ENCODE peak calls at places on chromosomes 13 and 19, in eight cellular contexts. C, G, O, Y, U, X, W and V are unnamed samples.
A peak's percentile ranks its signal among the peaks of the same experiment; 100 is the strongest.

GRCh38 chr19:11814707-11815050 is 606 bp downstream of the ZNF440 start:
- DNase-seq in O (no peak), Y (no peak), X (no peak), U (no peak), G (no peak), W (no peak), C (no peak), V (peak; percentile 24)

GRCh38 chr19:40614595-40615411 is 13.6 kb downstream of the LTBP4 start:
- DNase-seq in U (peak; percentile 35), O (no peak), Y (peak; percentile 87), C (peak; percentile 82), W (peak; percentile 95), X (no peak), G (peak; percentile 93), V (peak; percentile 93)

GRCh38 chr19:41095703-41096102 is 7.5 kb downstream of the CYP2A13 start:
- DNase-seq in G (no peak), X (no peak), U (no peak), C (no peak), W (no peak), O (no peak), Y (peak; percentile 78), V (no peak)

GRCh38 chr19:51530616-51531015 is 854 bp downstream of the SIGLEC6 start:
- DNase-seq in G (no peak), U (no peak), O (no peak), W (no peak), Y (no peak), X (no peak), C (no peak), V (no peak)

GRCh38 chr13:47908200-47908902 is 92.7 kb downstream of the SUCLA2 start:
- DNase-seq in W (no peak), C (no peak), X (no peak), U (no peak), Y (no peak), G (no peak), O (no peak), V (no peak)

GRCh38 chr13:51397262-51397933 is 55.4 kb downstream of the INTS6 start:
- DNase-seq in G (no peak), C (no peak), Y (no peak), U (no peak), X (no peak), W (peak; percentile 84), O (no peak), V (peak; percentile 10)

GRCh38 chr13:44276061-44276460 is 97.6 kb upstream of the SERP2 start:
- DNase-seq in G (no peak), O (no peak), C (no peak), U (no peak), Y (no peak), W (no peak), X (no peak), V (no peak)

GRCh38 chr13:93284056-93284455 is 57.4 kb downstream of the GPC6 start:
- DNase-seq in W (no peak), O (no peak), U (no peak), C (no peak), G (no peak), X (no peak), Y (no peak), V (no peak)

GRCh38 chr19:42450314-42450934 is 7.7 kb upstream of the CXCL17 start:
- DNase-seq in G (peak; percentile 89), C (peak; percentile 95), X (no peak), U (peak; percentile 84), Y (peak; percentile 89), O (peak; percentile 38), W (peak; percentile 89), V (peak; percentile 92)

GRCh38 chr13:77061362-77061761 is 34.4 kb upstream of the FBXL3 start:
- DNase-seq in C (no peak), X (no peak), G (no peak), W (no peak), U (no peak), O (no peak), Y (no peak), V (no peak)

GRCh38 chr19:3346677-3347353 is 19.6 kb upstream of the NFIC start:
- DNase-seq in O (no peak), C (peak; percentile 83), G (no peak), X (peak; percentile 86), Y (no peak), U (no peak), W (peak; percentile 96), V (peak; percentile 69)
- TF ChIP-seq EP300 in O (no peak), C (peak; percentile 51), G (no peak), X (no peak), Y (no peak), U (no peak), W (no peak), V (no peak)

DNA sequence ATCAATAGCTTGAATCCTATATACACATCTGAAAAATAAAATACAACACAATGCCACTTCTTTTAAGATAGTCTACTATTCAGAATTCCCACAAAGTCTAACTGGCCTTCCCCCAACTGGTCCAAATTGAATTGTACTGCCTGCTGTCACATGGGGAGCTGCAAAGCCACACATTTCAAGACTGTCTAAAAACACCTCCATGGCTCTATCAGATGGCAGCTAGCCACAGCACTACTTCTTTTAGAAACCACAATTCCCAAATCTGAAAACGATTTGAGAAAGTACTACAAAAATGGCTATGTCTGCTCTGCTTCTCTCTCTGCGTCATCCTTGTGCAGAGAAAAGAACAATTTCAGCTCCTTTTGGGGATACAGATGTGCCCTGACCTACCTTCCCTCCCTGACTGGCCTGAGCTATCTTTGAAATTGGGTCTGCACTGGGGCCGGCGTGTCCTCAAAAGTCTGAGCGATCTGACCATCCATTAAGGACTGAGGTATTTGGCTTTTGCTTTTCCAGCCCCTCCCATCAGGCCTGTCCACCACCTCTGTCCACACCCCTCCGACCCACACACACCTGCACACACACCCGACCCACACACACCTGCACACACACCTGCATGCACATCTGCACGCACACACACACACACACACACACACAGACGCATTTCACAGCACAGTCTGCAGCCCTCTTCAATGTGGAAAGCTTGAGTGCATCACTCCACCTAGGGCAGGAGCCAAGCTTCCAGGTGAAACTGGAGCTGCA is 68.6 kb upstream of the IPO5 start:
- DNase-seq in W (no peak), G (no peak), X (peak; percentile 21), Y (no peak), O (no peak), U (no peak), C (no peak), V (no peak)
- TF ChIP-seq POLR2A in W (no peak), G (no peak), X (no peak), Y (no peak), O (no peak), U (no peak), C (no peak), V (no peak)

GRCh38 chr19:18590273-18591272 is 2.0 kb downstream of the REX1BD start:
- DNase-seq in C (no peak), G (no peak), W (peak; percentile 81), U (no peak), O (peak; percentile 93), X (peak; percentile 46), Y (peak; percentile 74), V (peak; percentile 49)
- TF ChIP-seq POLR2AphosphoS5 in C (no peak), G (no peak), W (no peak), U (no peak), O (peak; percentile 62), X (no peak), Y (peak; percentile 45), V (no peak)

DNA sequence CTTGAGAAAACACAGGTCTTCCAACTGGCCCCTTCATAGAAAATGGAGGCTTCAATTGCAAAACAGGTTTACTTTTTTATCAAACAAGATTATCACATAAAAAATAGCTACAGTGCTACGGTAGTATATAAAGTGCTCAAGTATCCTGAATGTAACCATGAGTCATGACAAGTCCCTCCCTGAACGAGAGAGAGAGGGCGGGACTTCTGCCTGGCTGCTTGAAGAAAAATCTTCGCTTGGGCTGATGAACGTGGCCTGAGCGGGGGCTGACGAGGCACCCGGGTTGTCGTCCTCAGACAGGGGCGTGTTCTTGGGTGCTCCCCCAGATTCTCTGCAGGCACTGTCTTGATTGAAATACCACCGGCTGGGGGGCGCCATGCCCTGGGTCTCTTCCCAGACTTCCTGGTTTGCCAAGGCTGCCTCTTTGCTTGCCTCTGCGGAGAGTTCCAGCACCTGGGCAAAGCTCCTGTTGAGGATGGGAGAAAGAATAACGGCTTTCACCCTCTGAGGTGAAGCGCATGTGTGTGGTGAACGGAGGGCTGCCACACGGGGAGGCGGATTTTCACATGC is 23.2 kb upstream of the CPAMD8 start:
- DNase-seq in U (no peak), W (no peak), C (no peak), Y (no peak), X (no peak), G (no peak), O (no peak), V (peak; percentile 33)
- TF ChIP-seq EP300 in U (no peak), W (no peak), C (no peak), Y (no peak), X (no peak), G (no peak), O (no peak), V (no peak)

GRCh38 chr19:1602091-1602707 is 3.1 kb downstream of the UQCR11 start:
- DNase-seq in O (no peak), Y (no peak), W (no peak), X (no peak), C (no peak), G (no peak), U (no peak), V (no peak)

GRCh38 chr19:1608414-1609391 is 3.4 kb upstream of the UQCR11 start:
- DNase-seq in W (no peak), U (no peak), O (no peak), C (no peak), G (no peak), Y (no peak), X (no peak), V (no peak)

GRCh38 chr19:1601613-1602064 is 3.6 kb downstream of the UQCR11 start:
- DNase-seq in G (no peak), O (no peak), C (no peak), X (no peak), Y (peak; percentile 45), W (no peak), U (no peak), V (no peak)

GRCh38 chr19:1606138-1606651 is 933 bp upstream of the UQCR11 start:
- DNase-seq in U (no peak), G (no peak), Y (no peak), W (no peak), O (no peak), X (no peak), C (peak; percentile 34), V (no peak)

GRCh38 chr19:1605236-1606137 is at the start of gene UQCR11:
- DNase-seq in U (peak; percentile 80), G (peak; percentile 97), W (peak; percentile 98), C (peak; percentile 96), Y (peak; percentile 98), X (peak; percentile 96), O (peak; percentile 79), V (peak; percentile 96)
- TF ChIP-seq POLR2A in U (peak; percentile 69), G (no peak), W (peak; percentile 20), C (no peak), Y (peak; percentile 83), X (peak; percentile 60), O (no peak), V (no peak)